ENCODE peak calls at places on chromosome 6, in nine cellular contexts. X is foreskin fibroblast; W is left ventricle myocardium inferior; Y is fibroblast of the aortic adventitia; J is stomach; A is naive thymus-derived CD4-positive, alpha-beta T cell; F is fibroblast of mammary gland; I is IMR-90; G is endodermal cell. H is an unnamed sample.

GRCh38 chr6:7720346-7720745 is 5.6 kb upstream of the BMP6 start:
- DNase-seq in W (no peak), J (no peak), A (no peak), X (no peak), I (no peak), F (no peak), Y (no peak), G (no peak), H (no peak)

GRCh38 chr6:140001851-140002301 is 627.4 kb upstream of the CITED2 start:
- DNase-seq in G (no peak), I (peak), J (no peak), W (no peak), X (peak), F (peak), A (no peak), Y (peak), H (no peak)

GRCh38 chr6:121247386-121247785 is 86.9 kb downstream of the TBC1D32 start:
- DNase-seq in J (no peak), A (no peak), W (no peak), G (no peak), Y (peak), X (no peak), I (peak), F (peak), H (no peak)

GRCh38 chr6:150517175-150517574 is 82.5 kb upstream of the PLEKHG1 start:
- DNase-seq in W (no peak), G (no peak), F (no peak), I (no peak), A (no peak), Y (no peak), J (no peak), X (no peak), H (no peak)

GRCh38 chr6:36718560-36718959 is 20.9 kb downstream of the RAB44 start:
- DNase-seq in A (no peak), X (no peak), W (no peak), J (no peak), G (no peak), Y (no peak), F (no peak), I (no peak), H (no peak)

GRCh38 chr6:111552241-111552744 is 53.4 kb downstream of the TRAF3IP2 start:
- DNase-seq in A (no peak), F (peak), X (peak), Y (peak), I (peak), W (peak), G (peak), J (peak), H (no peak)

GRCh38 chr6:36650848-36651247 is 27.7 kb upstream of the CDKN1A start:
- DNase-seq in X (no peak), F (no peak), W (no peak), Y (no peak), A (no peak), I (no peak), J (no peak), G (peak), H (no peak)

GRCh38 chr6:77620290-77620882 is 32.5 kb upstream of the MEI4 start:
- DNase-seq in G (peak), I (no peak), F (no peak), W (no peak), J (peak), A (no peak), Y (no peak), X (no peak), H (no peak)

GRCh38 chr6:158039571-158040050 is 57.9 kb downstream of the SYNJ2 start:
- DNase-seq in W (peak), J (no peak), A (no peak), G (no peak), I (peak), X (no peak), F (peak), Y (no peak), H (no peak)

GRCh38 chr6:22785036-22785435 is 215.7 kb downstream of the HDGFL1 start:
- DNase-seq in J (no peak), G (no peak), F (no peak), X (no peak), I (peak), Y (no peak), A (no peak), W (no peak), H (no peak)

GRCh38 chr6:143678980-143679379 is 1.2 kb downstream of the PHACTR2 start:
- DNase-seq in G (no peak), J (no peak), X (no peak), Y (peak), F (no peak), W (no peak), A (no peak), I (no peak), H (no peak)

GRCh38 chr6:7758456-7758855 is 32.6 kb downstream of the BMP6 start:
- DNase-seq in A (no peak), Y (peak), J (no peak), W (no peak), I (peak), F (peak), G (no peak), X (peak), H (no peak)

GRCh38 chr6:56927538-56928453 is 27.1 kb upstream of the BEND6 start:
- DNase-seq in Y (no peak), F (peak), X (no peak), G (peak), A (no peak), W (no peak), J (no peak), I (peak), H (no peak)

GRCh38 chr6:164832410-164832809 is 477.0 kb downstream of the C6orf118 start:
- DNase-seq in X (no peak), W (no peak), A (no peak), J (no peak), G (no peak), I (no peak), F (no peak), Y (no peak), H (no peak)

GRCh38 chr6:29528300-29528931 is 31.1 kb downstream of the UBD start:
- DNase-seq in F (no peak), Y (no peak), G (peak), A (no peak), J (no peak), X (no peak), W (no peak), I (no peak), H (no peak)

GRCh38 chr6:101462576-101462975 is 69.1 kb downstream of the GRIK2 start:
- DNase-seq in G (no peak), I (peak), A (no peak), J (no peak), F (peak), X (peak), W (no peak), Y (peak), H (no peak)

GRCh38 chr6:100165442-100165841 is 171.4 kb upstream of the MCHR2 start:
- DNase-seq in X (no peak), I (no peak), J (no peak), W (no peak), G (no peak), F (no peak), Y (no peak), A (no peak), H (no peak)

GRCh38 chr6:168407842-168408241 is 33.1 kb upstream of the SMOC2 start:
- DNase-seq in G (peak), A (no peak), W (no peak), F (no peak), J (no peak), Y (no peak), I (no peak), X (no peak), H (no peak)

GRCh38 chr6:90496191-90496590 is 90.7 kb downstream of the MAP3K7 start:
- DNase-seq in G (no peak), I (no peak), W (no peak), Y (no peak), A (no peak), X (no peak), F (no peak), J (no peak), H (no peak)

GRCh38 chr6:11232968-11233626 is 629 bp upstream of the NEDD9 start:
- DNase-seq in I (peak), Y (no peak), A (no peak), J (no peak), F (no peak), G (peak), X (no peak), W (no peak), H (no peak)

GRCh38 chr6:139640453-139640852 is 266.0 kb upstream of the CITED2 start:
- DNase-seq in A (no peak), I (no peak), X (no peak), J (no peak), G (no peak), F (no peak), W (no peak), Y (no peak), H (no peak)

GRCh38 chr6:170129691-170130171 is 161.1 kb downstream of the DLL1 start:
- DNase-seq in J (peak), A (no peak), W (peak), Y (no peak), G (peak), X (no peak), I (no peak), F (no peak), H (no peak)

GRCh38 chr6:25263602-25264001 is 15.6 kb upstream of the CARMIL1 start:
- DNase-seq in A (no peak), Y (peak), F (peak), I (peak), G (no peak), X (peak), J (no peak), W (no peak), H (no peak)

GRCh38 chr6:150395388-150396009 is 26.7 kb downstream of the IYD start:
- DNase-seq in A (no peak), I (peak), G (peak), F (peak), Y (peak), W (no peak), X (peak), J (no peak), H (peak)

GRCh38 chr6:84282566-84282965 is 55.1 kb upstream of the CEP162 start:
- DNase-seq in Y (peak), G (no peak), F (peak), I (peak), A (no peak), W (no peak), J (no peak), X (peak), H (no peak)

GRCh38 chr6:90610671-90611542 is 24.0 kb upstream of the MAP3K7 start:
- DNase-seq in W (peak), Y (peak), F (no peak), X (no peak), J (no peak), A (peak), I (peak), G (peak), H (no peak)

GRCh38 chr6:18280084-18280483 is 15.8 kb upstream of the DEK start:
- DNase-seq in G (no peak), Y (no peak), F (no peak), J (no peak), I (no peak), W (no peak), X (no peak), A (no peak), H (no peak)

GRCh38 chr6:64589961-64590360 is 954.4 kb downstream of the PHF3 start:
- DNase-seq in A (no peak), G (no peak), W (no peak), F (no peak), J (no peak), X (no peak), Y (no peak), I (no peak), H (no peak)

GRCh38 chr6:14316911-14317535 is 199.5 kb downstream of the CD83 start:
- DNase-seq in A (no peak), F (no peak), J (peak), X (no peak), W (no peak), G (peak), Y (no peak), I (no peak), H (no peak)

GRCh38 chr6:53104916-53105315 is 39.7 kb downstream of the FBXO9 start:
- DNase-seq in A (no peak), G (peak), X (no peak), Y (no peak), F (no peak), W (no peak), I (no peak), J (no peak), H (no peak)

GRCh38 chr6:41723178-41723935 is 12.1 kb downstream of the TFEB start:
- DNase-seq in Y (peak), I (peak), W (peak), X (peak), F (peak), A (no peak), J (peak), G (peak), H (no peak)

GRCh38 chr6:3260296-3260695 is 1.5 kb downstream of the PSMG4 start:
- DNase-seq in A (no peak), F (no peak), X (no peak), W (no peak), J (no peak), I (no peak), Y (no peak), G (no peak), H (no peak)

DNA sequence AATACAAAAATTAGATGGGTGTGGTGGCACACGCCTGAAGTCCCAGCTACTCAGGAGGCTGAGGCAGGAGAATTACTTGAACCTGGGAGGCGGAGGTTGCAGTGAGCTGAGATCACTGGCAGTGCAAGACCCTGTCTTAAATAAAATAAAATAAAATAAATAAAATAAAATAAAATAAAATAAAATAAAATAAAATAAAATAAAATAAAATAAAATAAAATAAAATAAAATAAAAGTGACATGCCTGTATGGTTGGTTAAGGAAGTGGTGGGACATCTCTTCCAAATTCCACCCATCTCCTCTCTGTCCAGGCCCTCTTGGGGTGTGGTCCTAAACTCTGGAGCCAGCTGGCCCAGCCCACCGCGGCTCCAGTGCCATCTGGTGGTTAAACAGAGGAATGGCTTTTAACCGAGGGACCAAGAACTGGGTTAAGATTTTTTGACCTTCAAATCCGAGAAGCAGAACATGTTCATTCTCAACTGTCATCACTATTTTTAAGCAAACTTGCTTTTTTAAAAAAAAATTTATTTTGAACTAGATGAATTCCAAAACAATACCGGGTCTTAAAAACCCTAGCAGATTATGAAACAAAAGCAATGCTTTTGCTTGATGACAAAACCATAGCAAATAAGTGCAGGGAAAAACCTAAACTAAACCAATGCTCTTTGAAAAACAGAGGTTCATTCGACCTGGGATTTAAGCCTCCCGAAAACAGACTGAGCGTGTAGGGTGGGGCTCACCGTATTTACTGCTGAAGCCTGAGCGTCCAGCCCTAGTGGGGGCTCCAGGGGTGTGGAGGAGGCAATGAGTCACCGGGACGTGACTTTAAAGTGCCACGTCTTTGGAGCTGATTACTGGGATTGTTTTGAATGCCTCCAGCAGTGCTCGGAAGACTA is 68.8 kb downstream of the CDC5L start:
- DNase-seq in A (peak), F (peak), Y (peak), J (peak), I (peak), G (peak), X (peak), W (no peak), H (no peak)
- H3K4me3 ChIP-seq in A (no peak), F (peak), Y (peak), J (no peak), I (peak), G (no peak), X (peak), W (peak), H (no peak)

DNA sequence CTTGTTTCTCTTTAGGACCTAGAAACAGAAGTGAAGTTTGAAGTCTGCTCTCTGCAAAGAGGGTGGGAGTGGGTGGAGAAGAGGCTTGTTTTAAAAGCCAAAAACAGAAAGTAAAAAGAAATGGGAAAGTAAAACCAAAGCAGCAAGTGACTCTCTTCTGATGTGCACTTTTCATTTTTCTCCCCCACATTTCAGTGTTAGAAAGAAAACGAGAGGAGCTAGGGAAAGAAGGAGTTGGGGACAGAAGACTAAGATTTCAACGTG is 1.3 kb downstream of the C6orf141 start:
- DNase-seq in G (no peak), X (no peak), J (no peak), F (no peak), W (no peak), I (no peak), Y (no peak), A (no peak), H (no peak)
- H3K4me3 ChIP-seq in G (peak), X (peak), J (no peak), F (peak), W (peak), I (no peak), Y (peak), A (peak), H (no peak)

DNA sequence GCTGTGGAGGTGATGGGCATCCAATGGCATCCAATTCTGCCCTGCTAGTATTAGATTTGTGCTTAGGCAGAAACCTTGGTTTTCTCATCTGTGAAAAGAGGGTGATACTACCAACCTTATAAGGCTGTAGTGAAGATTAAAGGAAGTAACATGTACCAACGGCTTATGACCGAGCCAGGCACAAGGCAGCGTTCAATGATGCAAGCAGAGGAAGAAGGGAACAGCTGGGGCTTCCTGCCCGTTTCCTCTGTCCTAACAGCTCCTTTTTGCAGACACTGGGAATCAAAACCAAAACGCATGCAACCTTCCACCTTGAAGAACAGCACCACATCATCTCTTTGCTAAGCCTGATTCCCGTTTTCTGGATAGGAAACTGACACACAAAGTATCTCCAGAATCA is 1.2 kb downstream of the SLC22A16 start:
- DNase-seq in W (peak), J (no peak), A (no peak), F (no peak), Y (no peak), G (no peak), I (no peak), X (no peak), H (no peak)
- H3K4me3 ChIP-seq in W (peak), J (no peak), A (no peak), F (no peak), Y (no peak), G (no peak), I (no peak), X (no peak), H (no peak)

GRCh38 chr6:135860361-135860760 is 8.9 kb downstream of the PDE7B start:
- DNase-seq in X (no peak), J (no peak), G (no peak), W (no peak), Y (no peak), A (no peak), I (no peak), F (no peak), H (no peak)

GRCh38 chr6:135866445-135867143 is 15.1 kb downstream of the PDE7B start:
- DNase-seq in A (no peak), Y (no peak), I (no peak), J (no peak), W (no peak), G (no peak), F (no peak), X (no peak), H (no peak)

GRCh38 chr6:135858941-135859340 is 7.4 kb downstream of the PDE7B start:
- DNase-seq in J (no peak), W (no peak), X (no peak), G (no peak), I (no peak), F (no peak), Y (no peak), A (no peak), H (no peak)

GRCh38 chr6:135861189-135861588 is 9.7 kb downstream of the PDE7B start:
- DNase-seq in W (no peak), Y (no peak), G (no peak), A (no peak), X (no peak), F (no peak), J (no peak), I (no peak), H (no peak)
- H3K4me3 ChIP-seq in W (no peak), Y (no peak), G (no peak), A (no peak), X (no peak), F (no peak), J (no peak), I (no peak), H (no peak)

DNA sequence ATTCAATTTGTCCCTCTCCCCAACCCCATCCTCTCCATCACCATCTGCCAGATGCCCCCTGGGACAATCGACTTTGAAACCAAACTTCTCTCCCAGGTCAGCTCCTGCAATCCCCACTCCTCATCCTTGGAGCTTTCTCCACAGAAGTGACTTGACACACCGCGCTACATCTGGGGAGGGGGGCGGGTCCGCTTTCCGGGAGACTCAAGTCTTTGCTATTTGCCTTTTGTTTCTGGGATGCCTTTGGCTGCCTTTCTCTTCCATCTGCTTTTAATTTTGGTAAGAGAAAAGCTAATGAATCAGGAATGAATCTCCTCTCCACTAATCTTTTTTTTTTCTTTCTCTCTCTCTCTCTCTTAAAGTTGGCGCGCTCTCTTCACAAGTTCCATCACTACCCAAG is 749 bp upstream of the TPBG start:
- DNase-seq in J (no peak), X (peak), A (no peak), Y (peak), F (peak), G (peak), W (no peak), I (peak), H (no peak)
- H3K4me3 ChIP-seq in J (peak), X (peak), A (no peak), Y (peak), F (peak), G (peak), W (peak), I (peak), H (no peak)

H was measured in CD4-positive, alpha-beta memory T cell.